ENCODE peak calls at places on chromosomes 7 and 10, in ten cellular contexts. A is germinal center; V is activated T-cell treated with anti-CD3 and anti-CD28 coated beads, Interleukin-2, amount 50 U/mL, for 4 hours; J is stimulated activated CD8-positive, alpha-beta memory T cell treated with anti-CD3 and anti-CD28 coated beads, Interleukin-7, amount 100 ng/mL, for 1 hour; M is SK-N-SH; C is stimulated activated naive CD8-positive, alpha-beta T cell treated with anti-CD3 and anti-CD28 coated beads, Interleukin-15, Interleukin-2, amounts not matched to agents 100 U/mL and 50 U/mL, for 24 hours; Z is colonic mucosa; T is T-helper 2 cell; U is Kasumi-1; G is DMS 273 treated with DMSO at 0.1 percent for 48 hours. H is an unnamed sample.

GRCh38 chr10:74898201-74898976 is 72.0 kb downstream of the KAT6B start:
- DNase-seq in A (no peak), V (no peak), J (no peak), M (no peak), C (no peak), Z (no peak), T (no peak), U (peak), G (no peak), H (no peak)

GRCh38 chr10:118002581-118002980 is 44.2 kb downstream of the RAB11FIP2 start:
- DNase-seq in A (no peak), V (no peak), J (no peak), M (no peak), C (no peak), Z (no peak), T (no peak), U (no peak), G (no peak), H (peak)

GRCh38 chr10:86538547-86538946 is 17.0 kb upstream of the WAPL start:
- DNase-seq in A (no peak), V (no peak), J (no peak), M (no peak), C (no peak), Z (peak), T (no peak), U (no peak), G (no peak), H (no peak)

GRCh38 chr7:157012113-157012547 is 1.7 kb upstream of the MNX1 start:
- DNase-seq in A (no peak), V (no peak), J (no peak), M (peak), C (no peak), Z (no peak), T (no peak), U (no peak), G (no peak), H (no peak)

GRCh38 chr10:93722550-93722949 is 20.2 kb upstream of the FRA10AC1 start:
- DNase-seq in A (no peak), V (no peak), J (no peak), M (no peak), C (no peak), Z (no peak), T (no peak), U (no peak), G (no peak), H (no peak)

GRCh38 chr7:28626629-28627262 is 214.4 kb downstream of the CREB5 start:
- DNase-seq in A (peak), V (no peak), J (no peak), M (peak), C (peak), Z (peak), T (no peak), U (peak), G (peak), H (peak)

GRCh38 chr7:137873524-137873923 is 26.8 kb upstream of the DGKI start:
- DNase-seq in A (no peak), V (no peak), J (no peak), M (no peak), C (peak), Z (no peak), T (no peak), U (no peak), G (no peak), H (no peak)

GRCh38 chr10:69272620-69273019 is 5.7 kb upstream of the HK1 start:
- DNase-seq in A (no peak), V (no peak), J (no peak), M (no peak), C (no peak), Z (no peak), T (no peak), U (no peak), G (no peak), H (no peak)

GRCh38 chr7:84025332-84025927 is 169.2 kb downstream of the SEMA3A start:
- DNase-seq in A (no peak), V (no peak), J (no peak), M (no peak), C (no peak), Z (no peak), T (no peak), U (no peak), G (no peak), H (peak)

GRCh38 chr10:118973744-118974143 is 55.8 kb upstream of the NANOS1 start:
- DNase-seq in A (no peak), V (no peak), J (no peak), M (no peak), C (no peak), Z (no peak), T (no peak), U (no peak), G (no peak), H (no peak)

GRCh38 chr10:51092402-51092801 is 18.1 kb downstream of the PRKG1 start:
- DNase-seq in A (no peak), V (no peak), J (no peak), M (no peak), C (no peak), Z (peak), T (no peak), U (no peak), G (no peak), H (no peak)

GRCh38 chr10:103125323-103126267 is 67.5 kb downstream of the NT5C2 start:
- DNase-seq in A (no peak), V (no peak), J (no peak), M (no peak), C (no peak), Z (no peak), T (no peak), U (no peak), G (no peak), H (no peak)

GRCh38 chr7:36863901-36864701 is 139.8 kb upstream of the AOAH start:
- DNase-seq in A (no peak), V (no peak), J (peak), M (peak), C (peak), Z (no peak), T (no peak), U (no peak), G (no peak), H (no peak)